ENCODE peak calls at places on chromosomes 7 and 10, in five cellular contexts. G is sigmoid colon, K is psoas muscle, P is lower lobe of right lung, D is HAP-1. R is an unnamed sample. For H3K4me1 and H3K36me3, the result is how much of the 10 kb centered on the place peaks cover.

GRCh38 chr10:102610499-102610898 is 33.8 kb upstream of the TRIM8 start:
- DNase-seq in G (peak), K (no peak), P (no peak), D (no peak), R (no peak)

GRCh38 chr10:43047288-43047970 is 29.4 kb upstream of the RET start:
- DNase-seq in G (peak), K (no peak), P (no peak), D (no peak), R (no peak)

GRCh38 chr7:79876769-79877362 is 257.8 kb upstream of the GNAI1 start:
- DNase-seq in G (no peak), K (no peak), P (no peak), D (no peak), R (no peak)

GRCh38 chr10:121288864-121289659 is 309.2 kb downstream of the FGFR2 start:
- DNase-seq in G (no peak), K (no peak), P (no peak), D (peak), R (no peak)

GRCh38 chr7:130254555-130254954 is 12.1 kb upstream of the CPA2 start:
- DNase-seq in G (no peak), K (no peak), P (no peak), D (no peak), R (no peak)

GRCh38 chr10:24254180-24254579 is 45.2 kb downstream of the KIAA1217 start:
- DNase-seq in G (no peak), K (peak), P (no peak), D (no peak), R (no peak)

GRCh38 chr7:5607958-5608656 is 173.4 kb downstream of the RNF216 start:
- DNase-seq in G (no peak), K (no peak), P (no peak), D (no peak), R (peak)

GRCh38 chr7:86644282-86645173 is 819 bp downstream of the GRM3 start:
- DNase-seq in G (peak), K (no peak), P (no peak), D (no peak), R (peak)

GRCh38 chr10:132674311-132674710 is 111.6 kb downstream of the NKX6-2 start:
- DNase-seq in G (peak), K (no peak), P (peak), D (no peak), R (no peak)

GRCh38 chr7:151631149-151631967 is 111.7 kb upstream of the RHEB start:
- DNase-seq in G (peak), K (no peak), P (no peak), D (peak), R (no peak)

GRCh38 chr7:151631968-151632749 is 112.5 kb upstream of the RHEB start:
- DNase-seq in G (peak), K (peak), P (peak), D (peak), R (peak)

GRCh38 chr7:151628846-151629604 is 109.3 kb upstream of the RHEB start:
- DNase-seq in G (no peak), K (no peak), P (no peak), D (peak), R (no peak)

GRCh38 chr7:151630349-151630748 is 110.7 kb upstream of the RHEB start:
- DNase-seq in G (no peak), K (no peak), P (no peak), D (no peak), R (no peak)

GRCh38 chr7:151629873-151630272 is 110.2 kb upstream of the RHEB start:
- DNase-seq in G (no peak), K (no peak), P (no peak), D (no peak), R (no peak)
- H3K4me1 ChIP-seq in G (half or more), K (under half), P (under half), D (under half), R (under half)

GRCh38 chr10:3113343-3113720 is 46.0 kb downstream of the PFKP start:
- DNase-seq in G (no peak), K (no peak), P (no peak), D (no peak), R (peak)
- H3K36me3 ChIP-seq in G (under half), K (under half), P (under half), D (half or more), R (under half)

DNA sequence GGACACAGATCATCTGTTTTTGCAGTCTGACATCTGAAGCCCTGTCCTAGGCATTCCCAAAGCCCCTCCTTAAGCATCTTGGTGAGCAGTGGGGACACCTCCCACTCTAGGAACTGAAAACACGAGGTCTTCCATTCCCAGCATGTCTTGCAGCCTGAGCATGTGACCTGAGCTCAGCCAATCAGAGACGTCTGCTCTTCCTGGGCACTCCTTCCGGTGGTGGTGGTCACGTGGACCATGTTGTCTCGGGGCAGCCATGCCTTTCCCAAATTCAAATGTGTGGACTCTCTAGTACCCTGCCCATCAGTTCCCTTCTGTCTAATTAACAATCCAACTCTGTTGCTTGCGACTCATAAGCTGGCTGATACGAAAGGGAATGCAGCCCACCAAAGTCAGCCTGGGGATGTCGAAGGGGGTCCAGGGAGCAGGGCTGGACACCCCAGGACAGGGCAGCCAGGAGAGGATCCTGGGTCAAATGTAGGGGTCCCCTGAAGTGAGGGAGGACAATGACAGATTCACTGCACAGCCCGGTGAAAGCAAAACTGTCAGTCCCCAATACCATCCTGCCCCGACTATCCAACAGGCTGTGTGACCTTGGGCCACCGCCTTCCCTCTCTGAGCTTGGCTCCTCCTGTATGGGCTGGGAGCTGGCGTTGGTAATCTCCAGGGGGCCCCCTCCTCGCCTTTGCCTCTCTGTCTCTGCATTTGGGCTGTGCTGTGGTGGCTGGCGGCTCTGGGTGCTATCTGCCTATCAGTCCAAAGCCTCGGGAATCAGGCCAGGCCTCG is 57.4 kb upstream of the BAIAP2L1 start:
- DNase-seq in G (no peak), K (no peak), P (no peak), D (no peak), R (no peak)
- H3K4me3 ChIP-seq in G (no peak), K (no peak), P (no peak), D (no peak), R (no peak)

GRCh38 chr7:41971640-41972187 is 265.3 kb downstream of the GLI3 start:
- DNase-seq in G (no peak), K (no peak), P (no peak), D (no peak), R (no peak)

GRCh38 chr7:41972270-41972669 is 264.7 kb downstream of the GLI3 start:
- DNase-seq in G (no peak), K (no peak), P (no peak), D (no peak), R (no peak)

GRCh38 chr7:41974835-41975234 is 262.2 kb downstream of the GLI3 start:
- DNase-seq in G (no peak), K (no peak), P (no peak), D (no peak), R (no peak)

GRCh38 chr7:41972776-41973175 is 264.2 kb downstream of the GLI3 start:
- DNase-seq in G (no peak), K (no peak), P (no peak), D (no peak), R (no peak)

DNA sequence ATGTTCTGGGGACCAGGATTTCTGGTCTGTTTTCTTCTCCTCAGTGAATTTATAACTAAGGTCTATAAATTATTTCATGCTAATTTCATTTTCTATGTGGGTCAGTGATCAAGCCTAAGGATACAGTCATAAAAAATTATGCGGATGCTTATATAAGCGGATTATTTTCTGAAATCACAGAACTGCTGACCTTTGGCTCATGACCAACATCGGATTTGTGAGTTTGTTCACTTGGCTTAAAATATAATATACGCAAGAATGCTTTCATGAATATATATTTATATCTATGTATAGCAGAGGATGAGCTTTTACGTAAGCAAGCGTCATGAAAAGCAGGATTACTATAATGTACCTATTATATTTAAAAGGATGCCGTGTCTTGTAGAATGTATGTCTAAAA is 263.7 kb downstream of the GLI3 start:
- DNase-seq in G (no peak), K (no peak), P (no peak), D (no peak), R (no peak)
- H3K4me1 ChIP-seq in G (under half), K (under half), P (under half), D (under half), R (under half)

GRCh38 chr10:34593955-34594354 is 221.1 kb downstream of the PARD3 start:
- DNase-seq in G (no peak), K (no peak), P (no peak), D (no peak), R (no peak)

GRCh38 chr10:34598972-34599371 is 216.1 kb downstream of the PARD3 start:
- DNase-seq in G (no peak), K (no peak), P (no peak), D (no peak), R (no peak)

GRCh38 chr10:34599401-34599800 is 215.7 kb downstream of the PARD3 start:
- DNase-seq in G (no peak), K (no peak), P (no peak), D (no peak), R (no peak)
- H3K36me3 ChIP-seq in G (under half), K (under half), P (under half), D (under half), R (under half)

DNA sequence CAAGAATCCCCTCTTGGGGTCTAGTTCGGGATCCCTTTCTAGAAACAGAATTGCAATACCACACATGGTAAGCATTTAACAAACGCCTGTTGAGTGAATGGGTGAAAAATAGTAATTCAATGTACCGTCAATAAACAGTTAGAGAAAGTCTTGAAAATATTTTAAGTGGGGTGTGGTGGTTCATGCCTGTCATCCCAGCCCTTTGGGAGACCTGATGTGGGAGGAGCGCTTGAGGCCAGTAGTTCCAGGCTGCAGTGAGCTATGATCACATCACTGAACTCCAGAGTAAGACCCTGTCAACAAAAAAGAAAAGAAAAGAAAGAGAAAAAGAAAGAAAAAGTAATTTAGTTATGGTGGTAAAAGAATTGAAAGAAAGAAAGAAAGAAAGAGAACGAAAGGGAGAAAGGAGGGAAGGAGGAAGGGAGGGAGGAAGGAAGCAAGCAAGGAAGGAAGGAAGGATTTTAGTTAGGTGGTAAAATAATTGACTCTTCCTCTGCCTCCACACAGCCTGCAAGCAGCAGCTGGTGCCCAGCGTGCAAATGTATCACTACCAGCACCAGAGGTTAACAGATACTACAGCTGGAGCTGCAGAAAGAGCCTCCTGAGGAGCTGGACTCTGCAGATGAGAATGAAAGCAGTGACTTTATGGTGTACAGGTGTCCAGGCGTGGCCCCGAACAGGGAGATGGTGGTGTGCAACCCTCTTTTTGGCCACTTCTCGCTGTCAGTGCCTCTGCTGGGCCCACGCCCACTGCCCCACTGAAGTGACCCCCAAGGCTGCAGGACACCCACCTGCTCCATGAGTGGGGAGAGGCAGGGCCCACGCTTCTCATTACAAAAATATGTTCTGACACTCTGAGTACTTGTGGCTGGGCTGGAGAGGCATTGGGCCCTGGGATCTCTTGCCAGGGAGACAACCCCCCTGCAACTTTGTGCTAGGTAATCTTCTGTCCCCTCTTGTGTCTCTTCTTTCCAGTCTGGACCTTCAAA is 135.4 kb downstream of the BAMBI start:
- DNase-seq in G (no peak), K (no peak), P (no peak), D (no peak), R (no peak)
- H3K4me3 ChIP-seq in G (no peak), K (no peak), P (no peak), D (no peak), R (no peak)

DNA sequence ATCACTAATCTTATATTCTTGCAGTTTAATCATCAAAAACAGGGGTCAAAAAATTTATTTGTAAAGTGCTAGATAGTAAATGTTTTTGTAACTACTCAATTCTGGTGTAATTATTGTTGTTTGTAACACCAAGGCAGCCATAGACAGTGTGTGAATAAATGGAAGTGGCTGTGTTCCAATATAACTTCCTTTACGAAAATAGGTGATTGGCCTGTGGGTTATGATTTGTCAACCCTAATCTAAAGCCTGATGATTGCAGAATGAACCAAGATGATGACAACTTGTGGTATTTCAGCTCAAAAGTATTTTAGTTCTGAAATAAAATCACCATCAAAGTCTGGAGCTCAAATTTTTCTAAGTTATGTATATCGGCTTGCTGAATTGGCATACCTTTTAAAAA is 34.4 kb upstream of the ETV1 start:
- DNase-seq in G (no peak), K (no peak), P (no peak), D (no peak), R (no peak)
- H3K4me1 ChIP-seq in G (under half), K (under half), P (under half), D (under half), R (under half)